ENCODE peak calls at places on chromosomes 1 and 21, in nine cellular contexts. V is transverse colon, Z is GM23338, C is HepG2, A is suprapubic skin, P is upper lobe of left lung, D is SK-N-SH, X is HCT116, H is sigmoid colon. Q is an unnamed sample.

GRCh38 chr1:179366093-179366800 is 476 bp downstream of the AXDND1 start:
- DNase-seq in X (no peak), A (no peak), H (no peak), Z (peak; percentile 41), V (no peak), P (no peak), D (no peak), C (no peak), Q (no peak)

GRCh38 chr21:43866659-43867331 is 1.8 kb downstream of the AGPAT3 start:
- DNase-seq in H (no peak), A (no peak), X (no peak), P (peak; percentile 76), D (no peak), C (peak; percentile 88), V (peak; percentile 82), Z (no peak), Q (peak; percentile 78)

GRCh38 chr1:88659552-88659951 is 24.5 kb upstream of the PKN2 start:
- DNase-seq in X (no peak), V (no peak), A (no peak), D (no peak), P (no peak), C (no peak), H (no peak), Z (no peak), Q (no peak)

GRCh38 chr1:151711940-151712339 is 4.7 kb downstream of the CELF3 start:
- DNase-seq in V (no peak), Z (peak; percentile 48), C (no peak), A (no peak), H (no peak), X (no peak), P (no peak), D (no peak), Q (no peak)

GRCh38 chr1:21077085-21077484 is 99.6 kb downstream of the EIF4G3 start:
- DNase-seq in D (no peak), A (no peak), C (no peak), X (no peak), P (peak; percentile 51), Z (no peak), H (no peak), V (no peak), Q (no peak)

GRCh38 chr1:170027760-170028159 is 46.7 kb downstream of the KIFAP3 start:
- DNase-seq in A (no peak), P (no peak), V (no peak), Z (no peak), D (no peak), C (no peak), X (no peak), H (no peak), Q (no peak)

GRCh38 chr1:196088551-196088950 is 519.7 kb downstream of the KCNT2 start:
- DNase-seq in H (no peak), C (no peak), P (no peak), D (no peak), X (no peak), V (no peak), Z (no peak), A (no peak), Q (no peak)

GRCh38 chr1:204630460-204630905 is 55.1 kb downstream of the LRRN2 start:
- DNase-seq in V (no peak), X (no peak), C (no peak), A (no peak), D (peak; percentile 71), H (no peak), P (no peak), Z (no peak), Q (no peak)

GRCh38 chr1:24867064-24867870 is 62.8 kb downstream of the RUNX3 start:
- DNase-seq in Z (no peak), H (no peak), D (no peak), P (no peak), X (no peak), A (no peak), C (no peak), V (no peak), Q (no peak)

GRCh38 chr1:99811075-99811474 is 39.1 kb upstream of the AGL start:
- DNase-seq in Z (no peak), D (no peak), C (no peak), P (no peak), X (no peak), A (no peak), H (no peak), V (no peak), Q (no peak)

GRCh38 chr1:169933999-169934725 is 40.5 kb upstream of the SCYL3 start:
- DNase-seq in H (no peak), V (peak; percentile 43), A (no peak), D (no peak), C (no peak), P (no peak), X (no peak), Z (no peak), Q (no peak)

GRCh38 chr1:207034998-207035397 is 2.4 kb upstream of the C1orf116 start:
- DNase-seq in C (no peak), X (no peak), V (no peak), P (no peak), D (no peak), A (no peak), H (no peak), Z (no peak), Q (no peak)

GRCh38 chr1:225965231-225965630 is 24.2 kb upstream of the LEFTY2 start:
- DNase-seq in A (peak; percentile 11), X (no peak), D (no peak), H (peak; percentile 7), C (no peak), V (no peak), P (no peak), Z (no peak), Q (no peak)

GRCh38 chr1:166184012-166184411 is 17.2 kb upstream of the FAM78B start:
- DNase-seq in C (no peak), P (no peak), H (no peak), X (no peak), D (no peak), Z (no peak), A (no peak), V (no peak), Q (no peak)

GRCh38 chr1:36257375-36257767 is 33.1 kb downstream of the THRAP3 start:
- DNase-seq in X (no peak), H (no peak), D (no peak), V (no peak), P (no peak), A (no peak), C (peak; percentile 27), Z (peak; percentile 23), Q (no peak)

GRCh38 chr1:116246174-116246573 is 126.9 kb upstream of the ATP1A1 start:
- DNase-seq in A (no peak), X (no peak), C (no peak), V (no peak), Z (no peak), P (no peak), D (no peak), H (no peak), Q (no peak)

GRCh38 chr1:226738995-226739695 is at the start of gene ITPKB:
- DNase-seq in H (peak; percentile 91), A (no peak), C (no peak), X (no peak), Z (peak; percentile 48), P (peak; percentile 68), D (peak; percentile 38), V (peak; percentile 71), Q (peak; percentile 56)

GRCh38 chr1:49765034-49765433 is 258.7 kb downstream of the AGBL4 start:
- DNase-seq in H (no peak), C (peak; percentile 1), X (no peak), Z (peak; percentile 1), P (no peak), D (peak; percentile 5), V (no peak), A (no peak), Q (no peak)

GRCh38 chr1:231508941-231509340 is 19.5 kb upstream of the TSNAX start:
- DNase-seq in C (no peak), P (no peak), D (no peak), A (no peak), X (no peak), V (no peak), Z (no peak), H (no peak), Q (no peak)

GRCh38 chr1:185154912-185155513 is 1.7 kb downstream of the TRMT1L start:
- DNase-seq in P (no peak), D (no peak), A (no peak), V (no peak), H (no peak), Z (no peak), C (no peak), X (no peak), Q (no peak)

GRCh38 chr1:38724160-38725131 is 135.1 kb downstream of the RRAGC start:
- DNase-seq in V (no peak), H (no peak), C (no peak), Z (no peak), P (no peak), A (no peak), D (no peak), X (no peak), Q (peak; percentile 66)
- H3K27me3 ChIP-seq in V (peaks cover 33% of the 10 kb centered on the region), H (no peaks in the 10 kb centered on the region), C (peaks cover 2% of the 10 kb centered on the region), Z (peaks cover 16% of the 10 kb centered on the region), P (no peaks in the 10 kb centered on the region), A (peaks cover 18% of the 10 kb centered on the region), D (peaks cover 9% of the 10 kb centered on the region), X (peaks cover 31% of the 10 kb centered on the region), Q (no peaks in the 10 kb centered on the region)

DNA sequence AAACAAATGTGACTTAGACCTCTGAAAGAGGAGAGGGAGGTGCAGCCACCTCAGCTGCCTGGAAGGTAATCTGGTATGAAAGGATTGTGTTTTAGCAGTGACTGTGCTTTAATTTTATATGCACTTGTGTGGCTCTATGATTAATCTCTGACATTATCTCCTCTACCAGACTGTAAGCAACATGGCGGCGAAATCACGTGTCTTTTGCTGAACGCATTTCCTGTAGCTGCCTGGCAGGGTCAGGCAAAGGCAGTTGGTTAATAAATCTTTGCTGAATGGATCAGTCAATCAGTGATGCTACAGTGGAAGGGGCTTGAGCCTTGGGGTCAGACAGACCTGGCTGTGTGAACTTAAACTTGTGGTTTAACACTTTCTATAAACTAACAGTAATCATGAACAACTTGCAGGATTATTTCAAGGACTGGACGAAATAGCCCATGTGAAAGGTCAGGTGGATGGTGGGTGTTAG is 96.9 kb downstream of the ADSS2 start:
- DNase-seq in Z (no peak), H (no peak), A (no peak), P (no peak), C (no peak), D (no peak), V (no peak), X (no peak), Q (no peak)
- TF ChIP-seq POLR2AphosphoS5 in Z (no peak), H (no peak), A (no peak), P (no peak), C (no peak), D (no peak), V (no peak), X (no peak), Q (no peak)

GRCh38 chr1:2966940-2967725 is 54.1 kb upstream of the ACTRT2 start:
- DNase-seq in H (peak; percentile 60), C (no peak), A (no peak), V (no peak), P (no peak), X (no peak), D (no peak), Z (no peak), Q (no peak)
- H3K27me3 ChIP-seq in H (no peaks in the 10 kb centered on the region), C (peaks cover 59% of the 10 kb centered on the region), A (peaks cover 48% of the 10 kb centered on the region), V (peaks cover 23% of the 10 kb centered on the region), P (no peaks in the 10 kb centered on the region), X (no peaks in the 10 kb centered on the region), D (no peaks in the 10 kb centered on the region), Z (no peaks in the 10 kb centered on the region), Q (no peaks in the 10 kb centered on the region)

DNA sequence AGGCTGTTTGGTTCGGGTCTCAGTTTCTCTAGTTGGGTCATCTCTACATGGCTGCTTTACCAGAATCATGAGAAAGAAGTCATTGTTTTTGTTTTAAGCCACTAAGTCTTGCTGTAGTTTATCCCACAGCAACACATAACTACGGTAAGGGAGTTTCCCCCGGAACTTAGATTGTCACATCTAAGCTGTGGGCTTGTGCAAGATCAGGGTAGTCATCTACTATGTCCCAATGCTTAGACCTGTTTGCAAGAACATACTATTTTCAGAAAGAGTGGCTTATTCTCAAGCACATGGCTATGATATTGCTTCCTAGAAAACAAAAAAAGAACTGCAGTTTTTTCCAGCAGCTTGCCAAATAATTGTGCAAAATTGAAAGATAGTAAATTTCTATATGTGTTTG is 18.0 kb upstream of the OLIG2 start:
- DNase-seq in H (no peak), V (no peak), Z (no peak), X (no peak), C (no peak), D (no peak), A (no peak), P (peak; percentile 49), Q (no peak)
- TF ChIP-seq POLR2AphosphoS5 in H (peak; percentile 12), V (no peak), Z (no peak), X (no peak), C (no peak), D (no peak), A (no peak), P (peak; percentile 21), Q (no peak)

Q was measured in stomach.